ENCODE peak calls at places on chromosomes 3 and 15, in six cellular contexts. I is hypothalamus, Z is T-helper 1 cell, H is LoVo, P is T-cell, G is iPS-NIHi11. J is an unnamed sample.
A peak's percentile ranks its signal among the peaks of the same experiment; 100 is the strongest.

GRCh38 chr15:39077998-39078397 is 502.9 kb upstream of the THBS1 start:
- DNase-seq in I (no peak), H (no peak), P (no peak), Z (no peak), G (no peak), J (no peak)

GRCh38 chr3:10845240-10845761 is 29.3 kb downstream of the SLC6A11 start:
- DNase-seq in Z (no peak), H (no peak), G (no peak), I (no peak), P (no peak), J (no peak)

GRCh38 chr3:193132923-193133463 is 108.0 kb upstream of the PLAAT1 start:
- DNase-seq in P (no peak), Z (no peak), G (no peak), H (no peak), I (no peak), J (no peak)

GRCh38 chr3:194100856-194101390 is 35.0 kb upstream of the HES1 start:
- DNase-seq in H (no peak), G (no peak), Z (no peak), I (no peak), P (no peak), J (no peak)

GRCh38 chr15:64857421-64857820 is 15.7 kb downstream of the PLEKHO2 start:
- DNase-seq in G (no peak), Z (no peak), I (no peak), P (no peak), H (no peak), J (no peak)

GRCh38 chr15:42141795-42142667 is 14.4 kb downstream of the PLA2G4F start:
- DNase-seq in I (no peak), G (no peak), Z (no peak), H (no peak), P (no peak), J (peak; percentile 17)

GRCh38 chr3:111252795-111253194 is 181.2 kb downstream of the NECTIN3 start:
- DNase-seq in G (peak; percentile 52), P (no peak), H (no peak), I (no peak), Z (no peak), J (no peak)

GRCh38 chr15:32636908-32637567 is 4.5 kb upstream of the SCG5 start:
- DNase-seq in H (no peak), I (no peak), G (no peak), Z (no peak), P (no peak), J (no peak)

GRCh38 chr15:41605566-41605965 is 46.6 kb downstream of the TYRO3 start:
- DNase-seq in H (no peak), P (no peak), Z (no peak), I (no peak), G (no peak), J (no peak)

GRCh38 chr15:80898040-80898439 is 91.6 kb downstream of the MESD start:
- DNase-seq in H (no peak), G (no peak), Z (no peak), I (no peak), P (no peak), J (no peak)

GRCh38 chr3:157311633-157312365 is 124.9 kb upstream of the PTX3 start:
- DNase-seq in I (no peak), P (no peak), G (no peak), H (peak; percentile 6), Z (no peak), J (no peak)

GRCh38 chr3:194522579-194523046 is 35.8 kb upstream of the ATP13A3 start:
- DNase-seq in I (no peak), Z (no peak), P (no peak), G (no peak), H (no peak), J (no peak)

GRCh38 chr15:62063851-62064635 is 2.7 kb upstream of the C2CD4A start:
- DNase-seq in H (peak; percentile 38), Z (no peak), G (no peak), P (no peak), I (no peak), J (no peak)

GRCh38 chr3:53027254-53027844 is 18.5 kb downstream of the SFMBT1 start:
- DNase-seq in H (no peak), Z (no peak), P (no peak), G (no peak), I (no peak), J (no peak)

GRCh38 chr3:196517919-196518318 is 2.8 kb upstream of the SMCO1 start:
- DNase-seq in H (no peak), Z (no peak), P (no peak), I (no peak), G (peak; percentile 40), J (no peak)

GRCh38 chr15:78016860-78017259 is 60.7 kb downstream of the TBC1D2B start:
- DNase-seq in H (no peak), P (no peak), I (no peak), G (no peak), Z (no peak), J (no peak)

GRCh38 chr3:172221550-172221949 is 182.2 kb downstream of the FNDC3B start:
- DNase-seq in G (no peak), Z (no peak), H (no peak), P (no peak), I (no peak), J (no peak)

GRCh38 chr15:85306946-85307686 is 73.3 kb upstream of the AKAP13 start:
- DNase-seq in H (no peak), I (no peak), G (no peak), Z (no peak), P (no peak), J (no peak)

GRCh38 chr3:106589306-106589942 is 720.6 kb upstream of the CBLB start:
- DNase-seq in G (no peak), P (no peak), H (no peak), Z (no peak), I (no peak), J (no peak)

GRCh38 chr3:30170681-30171438 is 435.5 kb upstream of the TGFBR2 start:
- DNase-seq in P (no peak), G (no peak), H (peak; percentile 44), I (no peak), Z (no peak), J (no peak)

GRCh38 chr15:63900306-63900705 is 66.6 kb upstream of the HERC1 start:
- DNase-seq in Z (no peak), I (no peak), G (no peak), P (no peak), H (no peak), J (no peak)

GRCh38 chr3:178436773-178437172 is 99.5 kb upstream of the KCNMB2 start:
- DNase-seq in H (peak; percentile 16), G (peak; percentile 50), I (no peak), Z (no peak), P (no peak), J (no peak)

GRCh38 chr15:69723404-69724097 is 270.9 kb downstream of the RPLP1 start:
- DNase-seq in Z (no peak), I (no peak), H (no peak), G (peak; percentile 62), P (no peak), J (no peak)

GRCh38 chr3:44926172-44926571 is 49.8 kb downstream of the ZDHHC3 start:
- DNase-seq in Z (no peak), G (no peak), P (no peak), H (no peak), I (no peak), J (no peak)

GRCh38 chr3:126315916-126316514 is 41.2 kb downstream of the KLF15 start:
- DNase-seq in P (no peak), I (no peak), Z (no peak), G (no peak), H (no peak), J (no peak)

GRCh38 chr15:80823120-80823519 is 44.0 kb downstream of the CEMIP start:
- DNase-seq in Z (no peak), P (no peak), G (no peak), I (no peak), H (no peak), J (no peak)

GRCh38 chr3:58025824-58026579 is 17.8 kb downstream of the FLNB start:
- DNase-seq in Z (no peak), I (no peak), P (no peak), H (no peak), G (no peak), J (peak; percentile 83)

GRCh38 chr15:78321041-78321570 is 19.0 kb upstream of the CRABP1 start:
- DNase-seq in I (no peak), G (no peak), P (no peak), Z (no peak), H (no peak), J (no peak)

GRCh38 chr3:31968391-31968926 is 12.6 kb downstream of the OSBPL10 start:
- DNase-seq in P (no peak), H (no peak), Z (no peak), G (no peak), I (no peak), J (no peak)

GRCh38 chr15:65824031-65824743 is 32.1 kb upstream of the DENND4A start:
- DNase-seq in Z (no peak), H (peak; percentile 74), G (peak; percentile 75), I (no peak), P (no peak), J (peak; percentile 55)

GRCh38 chr3:16427309-16427965 is 86.1 kb downstream of the RFTN1 start:
- DNase-seq in G (no peak), I (no peak), H (no peak), Z (no peak), P (no peak), J (no peak)

GRCh38 chr15:100463515-100463914 is 65.2 kb downstream of the CERS3 start:
- DNase-seq in G (no peak), H (peak; percentile 11), P (no peak), I (no peak), Z (no peak), J (no peak)

GRCh38 chr3:192188218-192188835 is 539.0 kb downstream of the FGF12 start:
- DNase-seq in Z (peak; percentile 40), P (no peak), G (peak; percentile 65), H (peak; percentile 41), I (peak; percentile 22), J (peak; percentile 55)

GRCh38 chr15:92044510-92044909 is 191.0 kb downstream of the SLCO3A1 start:
- DNase-seq in G (no peak), P (no peak), H (no peak), I (no peak), Z (no peak), J (no peak)

GRCh38 chr3:36714343-36714742 is 50.0 kb downstream of the DCLK3 start:
- DNase-seq in I (no peak), Z (no peak), P (no peak), G (no peak), H (no peak), J (no peak)

GRCh38 chr3:181739628-181740027 is 27.9 kb downstream of the SOX2 start:
- DNase-seq in P (no peak), Z (no peak), H (peak; percentile 24), G (no peak), I (no peak), J (no peak)

GRCh38 chr3:15955968-15956367 is 158.2 kb upstream of the ANKRD28 start:
- DNase-seq in P (no peak), I (peak; percentile 30), H (no peak), G (no peak), Z (no peak), J (no peak)